ENCODE peak calls at places on chromosomes 16 and 17, in four cellular contexts. One of them, this sample, is unnamed. For H3K4me1 and H3K27me3, the result is how much of the 10 kb centered on the place peaks cover.

GRCh38 chr17:41324180-41325075 is 8.9 kb upstream of the KRTAP17-1 start:
- DNase-seq in left ventricle myocardium inferior: no peak
- DNase-seq in suprapubic skin: no peak
- DNase-seq in ascending aorta: no peak
- DNase-seq in this sample: peak

GRCh38 chr17:76124582-76125390 is 16.3 kb downstream of the FOXJ1 start:
- DNase-seq in left ventricle myocardium inferior: no peak
- DNase-seq in suprapubic skin: no peak
- DNase-seq in ascending aorta: no peak
- DNase-seq in this sample: no peak

GRCh38 chr16:11390573-11391495 is 45.6 kb downstream of the RMI2 start:
- DNase-seq in left ventricle myocardium inferior: no peak
- DNase-seq in suprapubic skin: peak
- DNase-seq in ascending aorta: no peak
- DNase-seq in this sample: no peak

GRCh38 chr16:17408955-17409441 is 61.8 kb downstream of the XYLT1 start:
- DNase-seq in left ventricle myocardium inferior: no peak
- DNase-seq in suprapubic skin: no peak
- DNase-seq in ascending aorta: no peak
- DNase-seq in this sample: no peak

GRCh38 chr17:30208214-30208613 is 27.3 kb downstream of the SLC6A4 start:
- DNase-seq in left ventricle myocardium inferior: no peak
- DNase-seq in suprapubic skin: no peak
- DNase-seq in ascending aorta: no peak
- DNase-seq in this sample: no peak

GRCh38 chr16:22684282-22685161 is 129.4 kb upstream of the HS3ST2 start:
- DNase-seq in left ventricle myocardium inferior: no peak
- DNase-seq in suprapubic skin: no peak
- DNase-seq in ascending aorta: peak
- DNase-seq in this sample: peak

GRCh38 chr16:88638323-88639230 is at the start of gene IL17C:
- DNase-seq in left ventricle myocardium inferior: no peak
- DNase-seq in suprapubic skin: no peak
- DNase-seq in ascending aorta: no peak
- DNase-seq in this sample: peak

GRCh38 chr16:4972938-4973587 is 14.9 kb downstream of the SEC14L5 start:
- DNase-seq in left ventricle myocardium inferior: no peak
- DNase-seq in suprapubic skin: no peak
- DNase-seq in ascending aorta: no peak
- DNase-seq in this sample: no peak

GRCh38 chr17:58316260-58316960 is 12.2 kb downstream of the TSPOAP1 start:
- DNase-seq in left ventricle myocardium inferior: no peak
- DNase-seq in suprapubic skin: peak
- DNase-seq in ascending aorta: peak
- DNase-seq in this sample: no peak

GRCh38 chr16:4272114-4272954 is 489 bp downstream of the TFAP4 start:
- DNase-seq in left ventricle myocardium inferior: peak
- DNase-seq in suprapubic skin: peak
- DNase-seq in ascending aorta: peak
- DNase-seq in this sample: peak

GRCh38 chr17:42210046-42210445 is 15.8 kb upstream of the GHDC start:
- DNase-seq in left ventricle myocardium inferior: no peak
- DNase-seq in suprapubic skin: no peak
- DNase-seq in ascending aorta: no peak
- DNase-seq in this sample: no peak

GRCh38 chr16:3698941-3699340 is 18.4 kb downstream of the TRAP1 start:
- DNase-seq in left ventricle myocardium inferior: no peak
- DNase-seq in suprapubic skin: no peak
- DNase-seq in ascending aorta: no peak
- DNase-seq in this sample: no peak

GRCh38 chr17:13888043-13888442 is 181.3 kb upstream of the COX10 start:
- DNase-seq in left ventricle myocardium inferior: peak
- DNase-seq in suprapubic skin: no peak
- DNase-seq in ascending aorta: no peak
- DNase-seq in this sample: no peak

GRCh38 chr16:88346680-88347505 is 35.9 kb upstream of the ZNF469 start:
- DNase-seq in left ventricle myocardium inferior: peak
- DNase-seq in suprapubic skin: no peak
- DNase-seq in ascending aorta: no peak
- DNase-seq in this sample: no peak

GRCh38 chr16:1771072-1771863 is at the start of gene NME3:
- DNase-seq in left ventricle myocardium inferior: peak
- DNase-seq in suprapubic skin: peak
- DNase-seq in ascending aorta: peak
- DNase-seq in this sample: no peak

GRCh38 chr17:45129426-45129939 is 2.8 kb downstream of the PLCD3 start:
- DNase-seq in left ventricle myocardium inferior: peak
- DNase-seq in suprapubic skin: no peak
- DNase-seq in ascending aorta: peak
- DNase-seq in this sample: no peak
- H3K4me1 ChIP-seq in left ventricle myocardium inferior: half or more
- H3K4me1 ChIP-seq in suprapubic skin: half or more
- H3K4me1 ChIP-seq in ascending aorta: under half
- H3K4me1 ChIP-seq in this sample: under half

DNA sequence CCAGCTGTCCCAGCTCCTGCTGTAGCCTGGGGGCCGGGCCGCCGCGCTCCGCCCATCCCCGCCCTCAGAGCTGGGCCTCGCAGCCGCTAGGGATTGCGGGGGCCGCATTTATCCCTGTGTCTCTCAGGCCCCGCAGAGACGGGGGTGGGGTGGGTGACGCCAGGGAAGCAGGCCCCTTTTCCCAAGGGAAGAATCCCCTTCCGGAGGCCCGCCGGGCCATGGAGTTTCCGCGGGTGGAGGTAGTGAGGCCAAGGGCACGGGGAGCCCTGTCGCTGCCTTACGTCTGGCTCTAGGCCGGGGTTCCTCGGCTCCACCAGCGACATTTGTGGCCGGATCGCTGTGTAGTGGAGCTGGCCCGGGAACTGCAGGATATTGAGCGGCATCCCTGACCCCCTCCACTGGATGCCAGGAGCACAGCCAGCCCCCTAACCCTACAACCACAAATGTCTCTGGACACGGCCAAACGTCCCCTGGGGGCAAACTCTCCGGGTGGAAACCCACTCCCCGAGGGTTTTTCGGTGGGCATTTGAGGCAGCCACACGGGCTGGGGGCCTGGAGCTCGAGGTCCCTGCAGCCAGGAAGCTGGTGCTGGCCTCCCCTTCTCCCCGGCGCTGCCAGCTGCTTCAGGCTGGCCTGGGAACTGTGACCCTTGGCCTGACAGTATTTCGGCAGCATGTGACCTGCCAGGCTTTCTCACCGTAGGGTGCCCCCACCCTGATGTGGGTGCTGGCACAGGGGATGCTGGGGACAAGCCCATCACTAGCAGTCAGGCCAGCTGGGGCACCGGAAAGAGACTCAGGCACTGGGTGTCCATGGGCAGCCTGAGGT is 12.0 kb upstream of the CD300A start:
- DNase-seq in left ventricle myocardium inferior: peak
- DNase-seq in suprapubic skin: peak
- DNase-seq in ascending aorta: peak
- DNase-seq in this sample: peak
- TF ChIP-seq CTCF in left ventricle myocardium inferior: peak
- TF ChIP-seq CTCF in suprapubic skin: no peak
- TF ChIP-seq CTCF in ascending aorta: peak
- TF ChIP-seq CTCF in this sample: peak

GRCh38 chr16:49740190-49740589 is 115.7 kb downstream of the ZNF423 start:
- DNase-seq in left ventricle myocardium inferior: no peak
- DNase-seq in suprapubic skin: no peak
- DNase-seq in ascending aorta: no peak
- DNase-seq in this sample: no peak
- H3K27me3 ChIP-seq in left ventricle myocardium inferior: under half
- H3K27me3 ChIP-seq in suprapubic skin: under half
- H3K27me3 ChIP-seq in ascending aorta: under half
- H3K27me3 ChIP-seq in this sample: under half

GRCh38 chr16:15967655-15968315 is 18.4 kb downstream of the ABCC1 start:
- DNase-seq in left ventricle myocardium inferior: no peak
- DNase-seq in suprapubic skin: no peak
- DNase-seq in ascending aorta: no peak
- DNase-seq in this sample: no peak
- H3K4me1 ChIP-seq in left ventricle myocardium inferior: under half
- H3K4me1 ChIP-seq in suprapubic skin: under half
- H3K4me1 ChIP-seq in ascending aorta: under half
- H3K4me1 ChIP-seq in this sample: under half

GRCh38 chr16:86073103-86073625 is 174.2 kb downstream of the IRF8 start:
- DNase-seq in left ventricle myocardium inferior: no peak
- DNase-seq in suprapubic skin: no peak
- DNase-seq in ascending aorta: no peak
- DNase-seq in this sample: no peak
- TF ChIP-seq CTCF in left ventricle myocardium inferior: peak
- TF ChIP-seq CTCF in suprapubic skin: no peak
- TF ChIP-seq CTCF in ascending aorta: no peak
- TF ChIP-seq CTCF in this sample: no peak

This sample was measured in foreskin keratinocyte.